ENCODE peak calls at places on chromosomes 7 and 10, in eight cellular contexts. M is upper lobe of right lung, N is coronary artery, E is mammary epithelial cell, O is tibial nerve, G is stomach, P is tibial artery, T is prostate gland. S is an unnamed sample.

GRCh38 chr10:78936412-78937342 is 132.1 kb upstream of the ZMIZ1 start:
- DNase-seq in E (no peak), O (no peak), P (no peak), T (no peak), G (peak; percentile 36), M (peak; percentile 60), N (no peak), S (no peak)

GRCh38 chr7:137836113-137836509 is 10.7 kb downstream of the DGKI start:
- DNase-seq in N (no peak), O (no peak), M (no peak), P (no peak), T (no peak), E (no peak), G (no peak), S (no peak)

GRCh38 chr7:71665716-71666115 is 533.8 kb downstream of the GALNT17 start:
- DNase-seq in O (no peak), P (no peak), T (no peak), E (no peak), N (no peak), G (no peak), M (no peak), S (no peak)

GRCh38 chr10:124604214-124605000 is 139.8 kb downstream of the FAM53B start:
- DNase-seq in E (no peak), N (no peak), P (no peak), O (no peak), T (no peak), M (no peak), G (no peak), S (no peak)

GRCh38 chr10:34739915-34740314 is 75.2 kb downstream of the PARD3 start:
- DNase-seq in M (peak; percentile 68), O (no peak), G (peak; percentile 30), T (peak; percentile 36), P (no peak), E (peak; percentile 79), N (no peak), S (no peak)

GRCh38 chr10:72588266-72588665 is 37.6 kb downstream of the MICU1 start:
- DNase-seq in T (no peak), P (no peak), N (no peak), M (no peak), E (no peak), G (no peak), O (no peak), S (no peak)

GRCh38 chr7:148108381-148108780 is 482.2 kb upstream of the C7orf33 start:
- DNase-seq in N (no peak), E (no peak), T (no peak), O (no peak), P (no peak), M (no peak), G (no peak), S (no peak)

GRCh38 chr7:137091396-137091795 is 222.9 kb downstream of the CHRM2 start:
- DNase-seq in M (no peak), T (no peak), G (no peak), O (no peak), P (no peak), N (no peak), E (no peak), S (no peak)

GRCh38 chr10:122051609-122052385 is 62.8 kb downstream of the TACC2 start:
- DNase-seq in E (peak; percentile 73), P (peak; percentile 83), N (no peak), T (peak; percentile 67), O (peak; percentile 65), G (peak; percentile 77), M (peak; percentile 76), S (no peak)

GRCh38 chr7:2109251-2109935 is 123.4 kb downstream of the MAD1L1 start:
- DNase-seq in O (no peak), M (no peak), T (no peak), P (no peak), G (no peak), N (no peak), E (no peak), S (no peak)

GRCh38 chr7:25087855-25088254 is 37.2 kb downstream of the CYCS start:
- DNase-seq in G (no peak), M (no peak), T (no peak), O (no peak), E (no peak), P (no peak), N (no peak), S (no peak)

GRCh38 chr7:125059861-125060456 is 130.3 kb upstream of the POT1 start:
- DNase-seq in O (no peak), N (no peak), G (no peak), T (no peak), P (no peak), E (no peak), M (no peak), S (no peak)

GRCh38 chr10:673492-673891 is 16.0 kb downstream of the DIP2C start:
- DNase-seq in T (no peak), P (no peak), G (no peak), N (no peak), E (no peak), M (no peak), O (no peak), S (no peak)

GRCh38 chr10:96910488-96911395 is 78.6 kb downstream of the LCOR start:
- DNase-seq in T (no peak), O (peak; percentile 18), N (no peak), P (no peak), M (no peak), E (peak; percentile 8), G (no peak), S (no peak)

GRCh38 chr10:93815304-93816091 is 57.8 kb downstream of the LGI1 start:
- DNase-seq in T (no peak), M (no peak), G (no peak), O (no peak), N (no peak), E (peak; percentile 3), P (no peak), S (no peak)

DNA sequence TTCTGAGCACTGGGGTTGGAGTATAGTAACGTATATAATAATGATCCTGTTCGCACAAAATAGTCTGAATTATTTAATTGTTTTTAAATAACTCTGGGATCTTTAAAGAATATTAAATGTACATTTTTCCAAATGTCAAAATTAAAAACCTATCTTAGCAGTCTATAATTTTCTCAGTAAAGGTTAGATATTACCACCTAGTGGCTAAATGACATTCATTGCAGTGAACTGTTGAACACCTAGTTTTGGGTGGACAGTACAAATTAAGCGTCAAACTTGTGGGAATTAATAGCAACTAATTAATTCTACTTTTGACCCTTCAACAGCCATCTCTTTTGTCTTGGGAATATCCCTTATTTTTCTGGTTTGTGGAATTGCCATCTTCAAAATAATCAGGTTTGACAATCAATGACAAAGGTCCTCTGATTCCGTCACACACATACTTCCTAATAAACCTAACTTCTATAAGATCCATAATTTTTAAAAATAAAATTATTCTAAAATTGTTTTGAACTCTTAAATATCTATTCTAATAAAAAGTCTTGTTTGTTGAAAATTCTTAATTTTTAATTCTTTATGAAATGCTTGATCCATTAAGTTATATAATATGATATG is 165.7 kb downstream of the SEMA3D start:
- DNase-seq in G (no peak), N (no peak), O (no peak), M (no peak), E (no peak), P (no peak), T (no peak), S (no peak)
- TF ChIP-seq CTCF in G (no peak), N (no peak), O (peak; percentile 21), M (peak; percentile 36), E (peak; percentile 40), P (peak; percentile 26), T (peak; percentile 14), S (no peak)

GRCh38 chr7:68977709-68978108 is 620.6 kb upstream of the AUTS2 start:
- DNase-seq in P (no peak), O (peak; percentile 21), M (no peak), E (no peak), G (no peak), T (no peak), N (no peak), S (no peak)

GRCh38 chr7:68978710-68979109 is 619.6 kb upstream of the AUTS2 start:
- DNase-seq in T (no peak), M (no peak), N (no peak), G (no peak), O (no peak), P (no peak), E (no peak), S (no peak)

GRCh38 chr7:68984331-68984730 is 613.9 kb upstream of the AUTS2 start:
- DNase-seq in O (no peak), T (no peak), E (no peak), M (no peak), N (no peak), P (no peak), G (no peak), S (no peak)

GRCh38 chr7:68980011-68980410 is 618.3 kb upstream of the AUTS2 start:
- DNase-seq in T (no peak), G (no peak), N (no peak), M (no peak), P (no peak), E (no peak), O (no peak), S (no peak)
- H3K27ac ChIP-seq in T (no peak overlapping the region), G (no peak overlapping the region), N (peak overlapping the region; percentile 69), M (no peak overlapping the region), P (no peak overlapping the region), E (no peak overlapping the region), O (no peak overlapping the region), S (no peak overlapping the region)

GRCh38 chr7:883029-884021 is 7.0 kb downstream of the GET4 start:
- DNase-seq in M (no peak), E (no peak), T (no peak), G (no peak), P (no peak), N (no peak), O (no peak), S (peak; percentile 0)
- TF ChIP-seq CTCF in M (no peak), E (no peak), T (no peak), G (no peak), P (no peak), N (no peak), O (no peak), S (no peak)

GRCh38 chr7:74505426-74506328 is 52.0 kb downstream of the GTF2IRD1 start:
- DNase-seq in E (no peak), G (no peak), P (no peak), N (no peak), T (no peak), O (no peak), M (no peak), S (no peak)

GRCh38 chr7:74502216-74502891 is 48.6 kb downstream of the GTF2IRD1 start:
- DNase-seq in P (peak; percentile 90), M (no peak), N (no peak), T (peak; percentile 83), O (no peak), G (peak; percentile 82), E (no peak), S (no peak)

GRCh38 chr7:74501298-74501697 is 47.6 kb downstream of the GTF2IRD1 start:
- DNase-seq in T (peak; percentile 70), M (peak; percentile 82), E (no peak), N (no peak), G (peak; percentile 88), P (peak; percentile 91), O (no peak), S (no peak)

GRCh38 chr7:74503943-74504342 is 50.2 kb downstream of the GTF2IRD1 start:
- DNase-seq in N (no peak), M (no peak), E (no peak), P (no peak), O (no peak), T (no peak), G (no peak), S (no peak)

DNA sequence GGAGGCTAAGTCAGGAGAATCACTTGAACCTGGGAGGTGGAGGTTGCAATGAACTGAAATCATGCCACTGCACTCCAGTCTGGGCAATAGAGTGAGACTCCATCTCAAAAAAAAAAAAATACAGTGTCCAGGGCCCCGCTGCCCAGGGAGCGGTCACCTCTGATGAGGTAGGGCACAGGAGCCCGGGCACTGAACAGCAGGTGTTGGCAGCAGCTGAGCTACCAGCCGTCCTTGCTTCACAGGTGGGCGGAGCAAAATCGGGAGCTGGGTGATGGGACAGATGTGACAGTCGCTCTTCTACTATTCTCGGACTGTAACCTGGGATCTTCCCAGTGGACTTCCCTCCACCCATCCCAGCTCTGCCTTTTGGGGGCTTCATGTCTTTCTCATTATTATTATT is 49.4 kb downstream of the GTF2IRD1 start:
- DNase-seq in M (no peak), G (peak; percentile 41), T (no peak), P (no peak), N (no peak), E (no peak), O (no peak), S (no peak)
- H3K27ac ChIP-seq in M (no peak overlapping the region), G (no peak overlapping the region), T (peak overlapping the region; percentile 78), P (no peak overlapping the region), N (no peak overlapping the region), E (no peak overlapping the region), O (no peak overlapping the region), S (no peak overlapping the region)

S was measured in CD4-positive, alpha-beta T cell.